ENCODE peak calls at places on chromosomes 1 and 21, in five cellular contexts. E is left ventricle myocardium inferior, L is ascending aorta, M is tibial artery, Y is Panc1. O is an unnamed sample. For H3K27me3, the result is how much of the 10 kb centered on the place peaks cover.

GRCh38 chr21:45972716-45973474 is 8.7 kb upstream of the COL6A1 start:
- DNase-seq in E (peak), L (no peak), M (peak), Y (no peak), O (no peak)

GRCh38 chr1:168202941-168203654 is 22.7 kb upstream of the SFT2D2 start:
- DNase-seq in E (no peak), L (no peak), M (no peak), Y (no peak), O (no peak)

GRCh38 chr1:35288761-35289160 is 20.3 kb downstream of the ZMYM4 start:
- DNase-seq in E (no peak), L (no peak), M (no peak), Y (no peak), O (no peak)

GRCh38 chr1:41221995-41222991 is 19.8 kb downstream of the SCMH1 start:
- DNase-seq in E (no peak), L (no peak), M (no peak), Y (no peak), O (no peak)

GRCh38 chr1:227899820-227900449 is 47.8 kb downstream of the WNT9A start:
- DNase-seq in E (peak), L (no peak), M (peak), Y (no peak), O (no peak)

GRCh38 chr1:68542586-68542985 is 45.7 kb upstream of the DEPDC1 start:
- DNase-seq in E (no peak), L (no peak), M (no peak), Y (no peak), O (no peak)

GRCh38 chr1:183980951-183981525 is 56.5 kb downstream of the COLGALT2 start:
- DNase-seq in E (no peak), L (no peak), M (no peak), Y (no peak), O (no peak)

GRCh38 chr1:85128296-85128695 is 72.5 kb downstream of the SYDE2 start:
- DNase-seq in E (no peak), L (no peak), M (no peak), Y (no peak), O (no peak)

GRCh38 chr1:217322834-217323233 is 308.1 kb downstream of the GPATCH2 start:
- DNase-seq in E (no peak), L (no peak), M (no peak), Y (no peak), O (no peak)

GRCh38 chr1:116763787-116764465 is 9.7 kb downstream of the CD2 start:
- DNase-seq in E (no peak), L (no peak), M (no peak), Y (no peak), O (no peak)

DNA sequence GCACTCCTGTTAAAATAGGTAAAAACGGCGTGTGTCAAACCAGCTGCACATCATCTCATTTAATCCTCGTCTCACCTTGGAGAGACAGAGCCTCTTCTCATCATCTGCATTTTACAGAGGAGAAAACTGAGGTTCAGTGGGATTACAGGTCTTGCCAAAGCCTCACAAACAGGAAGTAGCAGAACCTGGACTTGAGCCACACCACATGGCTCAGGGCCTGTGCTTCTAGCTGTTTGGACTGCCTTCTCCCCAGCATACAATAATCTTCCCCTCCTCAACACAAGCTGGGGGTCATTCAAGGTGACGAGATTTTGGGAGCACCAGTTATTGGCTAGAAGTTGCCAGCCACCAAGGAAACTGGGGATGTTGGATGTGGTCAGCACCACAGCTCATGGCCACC is 167.9 kb upstream of the ZC3H12A start:
- DNase-seq in E (no peak), L (no peak), M (no peak), Y (no peak), O (no peak)
- H3K27me3 ChIP-seq in E (half or more), L (under half), M (under half), Y (under half), O (under half)

GRCh38 chr1:180906511-180906910 is 6.2 kb upstream of the KIAA1614 start:
- DNase-seq in E (no peak), L (no peak), M (no peak), Y (no peak), O (no peak)

GRCh38 chr1:180909005-180909414 is 3.7 kb upstream of the KIAA1614 start:
- DNase-seq in E (no peak), L (no peak), M (no peak), Y (no peak), O (no peak)

GRCh38 chr1:180907313-180908055 is 5.2 kb upstream of the KIAA1614 start:
- DNase-seq in E (no peak), L (no peak), M (no peak), Y (no peak), O (no peak)

GRCh38 chr1:180909462-180909976 is 3.2 kb upstream of the KIAA1614 start:
- DNase-seq in E (no peak), L (no peak), M (no peak), Y (no peak), O (no peak)

DNA sequence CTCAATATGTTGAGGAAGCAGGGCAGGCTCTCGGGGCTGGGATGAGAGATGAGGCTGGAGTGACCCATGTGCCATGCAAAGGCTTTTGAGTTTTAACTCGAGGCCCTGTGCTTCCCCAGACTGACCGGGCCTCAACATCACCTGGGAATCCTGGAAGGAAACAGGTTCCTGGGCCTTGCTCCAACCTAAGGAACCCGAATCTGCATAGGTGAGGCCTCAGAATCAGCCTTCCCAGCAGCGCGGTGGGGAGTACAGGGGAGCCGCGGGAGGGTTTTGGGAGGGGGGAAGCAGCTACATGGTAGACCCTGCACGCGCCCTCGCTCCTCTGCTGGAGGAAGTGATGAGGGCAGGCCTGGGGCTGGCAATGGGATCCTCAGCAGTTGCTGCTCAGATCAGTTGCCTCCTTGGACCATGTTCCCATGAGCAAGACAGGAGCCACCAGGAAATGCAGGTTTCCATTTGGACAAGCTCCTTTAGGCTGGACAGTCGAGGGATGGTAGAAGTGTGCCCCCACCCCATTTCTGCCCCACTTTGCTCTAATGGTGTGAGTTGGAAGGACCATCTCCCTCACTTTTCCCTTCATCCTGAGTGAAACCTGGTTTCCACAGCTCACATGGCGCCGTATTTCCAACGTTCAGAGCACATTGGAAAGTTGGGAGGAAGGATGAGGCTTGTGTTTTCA is 4.5 kb upstream of the KIAA1614 start:
- DNase-seq in E (no peak), L (no peak), M (no peak), Y (no peak), O (no peak)
- H3K27me3 ChIP-seq in E (under half), L (under half), M (under half), Y (under half), O (under half)

GRCh38 chr1:13661539-13661938 is 38.4 kb upstream of the PRDM2 start:
- DNase-seq in E (no peak), L (no peak), M (no peak), Y (no peak), O (no peak)
- H3K27me3 ChIP-seq in E (under half), L (under half), M (under half), Y (under half), O (under half)

GRCh38 chr1:1598051-1598719 is 1.8 kb downstream of the FNDC10 start:
- DNase-seq in E (no peak), L (no peak), M (no peak), Y (no peak), O (no peak)
- H3K27me3 ChIP-seq in E (half or more), L (under half), M (under half), Y (under half), O (under half)

GRCh38 chr1:156420209-156421061 is 51.4 kb downstream of the RHBG start:
- DNase-seq in E (no peak), L (no peak), M (no peak), Y (no peak), O (no peak)

GRCh38 chr1:156414440-156415064 is 45.5 kb downstream of the RHBG start:
- DNase-seq in E (no peak), L (no peak), M (no peak), Y (no peak), O (no peak)

GRCh38 chr1:156419863-156420208 is 50.8 kb downstream of the RHBG start:
- DNase-seq in E (no peak), L (no peak), M (no peak), Y (no peak), O (no peak)

GRCh38 chr1:156417700-156418015 is 48.6 kb downstream of the RHBG start:
- DNase-seq in E (no peak), L (no peak), M (no peak), Y (no peak), O (no peak)

DNA sequence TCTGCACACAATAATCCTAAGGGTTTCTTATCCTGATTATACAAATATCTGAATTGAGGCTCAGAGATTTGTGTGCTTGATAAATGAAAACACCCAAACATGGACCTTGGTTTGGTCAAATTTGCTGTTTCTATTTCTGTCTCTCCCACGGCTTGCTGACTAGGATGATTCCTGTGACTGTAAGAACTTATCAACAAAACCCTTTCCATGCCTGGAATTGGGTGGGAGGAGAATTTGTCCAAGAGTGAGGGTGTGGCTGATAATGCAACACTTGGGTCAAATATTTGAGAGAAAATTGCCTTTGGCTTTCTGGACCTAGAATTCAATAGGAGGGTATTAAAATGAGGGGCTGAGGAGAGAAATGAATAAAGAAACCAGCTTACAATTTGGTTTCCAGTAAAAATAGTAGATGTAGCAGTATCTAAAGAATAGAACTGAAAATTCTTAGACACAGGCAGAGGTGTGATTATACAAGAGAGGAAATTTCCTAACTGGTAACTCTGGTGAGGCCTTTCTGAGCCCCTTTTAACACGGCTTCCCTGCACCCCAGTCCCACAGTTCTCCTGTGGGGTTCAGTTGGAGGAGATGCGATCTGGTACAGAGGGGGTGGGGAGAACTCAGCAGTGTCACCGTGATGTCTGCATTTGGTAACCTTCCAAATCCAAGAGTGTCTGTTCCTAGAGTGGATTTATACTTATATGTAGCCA is 48.1 kb downstream of the RHBG start:
- DNase-seq in E (no peak), L (no peak), M (no peak), Y (no peak), O (no peak)
- H3K27me3 ChIP-seq in E (half or more), L (under half), M (under half), Y (under half), O (under half)

DNA sequence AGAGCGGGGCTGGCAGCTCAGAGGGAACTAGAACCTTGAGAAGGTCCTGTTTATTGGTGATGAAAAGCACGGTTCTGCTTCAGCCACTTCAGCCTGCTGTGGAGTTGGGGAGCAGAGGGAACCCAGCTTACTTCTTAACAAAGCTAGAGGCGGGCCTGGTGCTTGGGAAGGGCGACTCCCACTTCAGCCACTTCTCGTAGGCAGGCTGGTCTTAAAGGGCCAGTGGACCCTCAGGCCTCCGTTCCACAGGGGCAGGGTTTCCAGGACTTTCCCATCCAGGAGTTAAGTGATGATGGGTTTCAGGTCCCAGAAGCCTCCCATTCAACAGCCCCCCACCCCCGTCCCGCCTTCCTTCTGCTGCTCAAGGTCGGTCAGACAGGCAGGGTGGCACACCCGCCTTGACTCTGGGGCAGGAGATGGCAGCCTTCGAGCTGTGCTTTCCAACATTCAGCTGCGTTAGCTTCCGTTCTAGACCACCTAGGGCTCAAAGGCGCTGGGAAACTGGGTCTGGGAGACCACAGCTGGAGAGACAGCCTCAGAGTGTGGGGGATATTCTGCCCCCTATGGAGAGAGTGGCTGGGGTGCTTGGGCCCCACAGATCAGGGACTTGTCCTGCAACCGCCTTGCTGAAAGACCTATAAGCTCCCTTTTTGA is 3.4 kb downstream of the RUNX3 start:
- DNase-seq in E (no peak), L (no peak), M (no peak), Y (no peak), O (no peak)
- H3K27me3 ChIP-seq in E (half or more), L (under half), M (under half), Y (under half), O (half or more)

GRCh38 chr1:153371231-153371630 is 4.2 kb downstream of the S100A12 start:
- DNase-seq in E (no peak), L (no peak), M (no peak), Y (no peak), O (no peak)
- H3K27me3 ChIP-seq in E (under half), L (under half), M (under half), Y (under half), O (under half)